ENCODE peak calls at places on chromosomes 13 and 19, in six cellular contexts. K is heart right ventricle, G is fibroblast of lung, L is cardiac fibroblast, Q is spleen, D is body of pancreas. P is an unnamed sample.

GRCh38 chr19:13079542-13079986 is 23.1 kb downstream of the LYL1 start:
- DNase-seq in K (peak; percentile 71), G (peak; percentile 63), L (no peak), Q (no peak), D (no peak), P (peak; percentile 84)

GRCh38 chr19:47120461-47120860 is 6.9 kb upstream of the ZC3H4 start:
- DNase-seq in K (no peak), G (no peak), L (no peak), Q (no peak), D (no peak), P (no peak)

GRCh38 chr19:45568732-45569131 is 15.9 kb downstream of the OPA3 start:
- DNase-seq in K (no peak), G (peak; percentile 79), L (peak; percentile 84), Q (no peak), D (no peak), P (peak; percentile 78)

GRCh38 chr19:30423481-30423880 is 51.3 kb downstream of the ZNF536 start:
- DNase-seq in K (peak; percentile 43), G (no peak), L (no peak), Q (no peak), D (no peak), P (no peak)

GRCh38 chr19:44602071-44602470 is 11.3 kb upstream of the IGSF23 start:
- DNase-seq in K (no peak), G (no peak), L (no peak), Q (no peak), D (peak; percentile 52), P (no peak)

GRCh38 chr13:80931766-80932165 is 590.8 kb upstream of the SPRY2 start:
- DNase-seq in K (no peak), G (peak; percentile 5), L (peak; percentile 40), Q (no peak), D (no peak), P (peak; percentile 11)

GRCh38 chr19:7226749-7227148 is 67.5 kb downstream of the INSR start:
- DNase-seq in K (no peak), G (no peak), L (no peak), Q (no peak), D (no peak), P (peak; percentile 77)

GRCh38 chr19:34994286-34994642 is 5.9 kb upstream of the GRAMD1A start:
- DNase-seq in K (no peak), G (no peak), L (no peak), Q (peak; percentile 71), D (no peak), P (no peak)

GRCh38 chr13:94154362-94154761 is 325.1 kb downstream of the DCT start:
- DNase-seq in K (no peak), G (peak; percentile 73), L (peak; percentile 14), Q (no peak), D (peak; percentile 44), P (peak; percentile 94)

GRCh38 chr19:10602330-10603083 is 15.4 kb upstream of the AP1M2 start:
- DNase-seq in K (peak; percentile 91), G (peak; percentile 61), L (peak; percentile 71), Q (peak; percentile 96), D (peak; percentile 81), P (peak; percentile 57)

GRCh38 chr19:38385804-38386257 is 2.0 kb downstream of the GGN start:
- DNase-seq in K (no peak), G (no peak), L (no peak), Q (no peak), D (no peak), P (no peak)

GRCh38 chr13:62207388-62207787 is 791.7 kb upstream of the PCDH20 start:
- DNase-seq in K (no peak), G (no peak), L (no peak), Q (no peak), D (no peak), P (no peak)

GRCh38 chr13:110320645-110321044 is 13.6 kb downstream of the COL4A2 start:
- DNase-seq in K (no peak), G (no peak), L (no peak), Q (no peak), D (no peak), P (no peak)

GRCh38 chr19:18842166-18842565 is 10.4 kb downstream of the UPF1 start:
- DNase-seq in K (no peak), G (no peak), L (no peak), Q (no peak), D (no peak), P (no peak)

GRCh38 chr19:3234800-3235199 is 10.3 kb downstream of the CELF5 start:
- DNase-seq in K (no peak), G (no peak), L (no peak), Q (no peak), D (no peak), P (no peak)

GRCh38 chr13:112731667-112732616 is 42.1 kb downstream of the ATP11A start:
- DNase-seq in K (no peak), G (no peak), L (no peak), Q (peak; percentile 31), D (no peak), P (no peak)

GRCh38 chr13:77521194-77521593 is 14.3 kb upstream of the SCEL start:
- DNase-seq in K (no peak), G (peak; percentile 59), L (peak; percentile 24), Q (no peak), D (no peak), P (peak; percentile 11)

GRCh38 chr19:5445667-5446066 is 9.6 kb upstream of the ZNRF4 start:
- DNase-seq in K (no peak), G (peak; percentile 43), L (peak; percentile 16), Q (no peak), D (no peak), P (no peak)

GRCh38 chr19:49437231-49437630 is 4.1 kb downstream of the SLC17A7 start:
- DNase-seq in K (no peak), G (no peak), L (no peak), Q (no peak), D (no peak), P (no peak)
- H3K4me3 ChIP-seq in K (no peak overlapping the region), G (no peak overlapping the region), L (no peak overlapping the region), Q (no peak overlapping the region), D (no peak overlapping the region), P (no peak overlapping the region)

GRCh38 chr13:98200211-98200878 is 23.3 kb upstream of the RNF113B start:
- DNase-seq in K (no peak), G (no peak), L (no peak), Q (no peak), D (no peak), P (no peak)

GRCh38 chr13:98203641-98204326 is 26.7 kb upstream of the RNF113B start:
- DNase-seq in K (no peak), G (peak; percentile 69), L (no peak), Q (no peak), D (no peak), P (peak; percentile 28)

GRCh38 chr13:98201178-98201577 is 24.1 kb upstream of the RNF113B start:
- DNase-seq in K (no peak), G (no peak), L (no peak), Q (no peak), D (no peak), P (no peak)

GRCh38 chr13:98204546-98204945 is 27.5 kb upstream of the RNF113B start:
- DNase-seq in K (no peak), G (no peak), L (no peak), Q (no peak), D (no peak), P (no peak)

DNA sequence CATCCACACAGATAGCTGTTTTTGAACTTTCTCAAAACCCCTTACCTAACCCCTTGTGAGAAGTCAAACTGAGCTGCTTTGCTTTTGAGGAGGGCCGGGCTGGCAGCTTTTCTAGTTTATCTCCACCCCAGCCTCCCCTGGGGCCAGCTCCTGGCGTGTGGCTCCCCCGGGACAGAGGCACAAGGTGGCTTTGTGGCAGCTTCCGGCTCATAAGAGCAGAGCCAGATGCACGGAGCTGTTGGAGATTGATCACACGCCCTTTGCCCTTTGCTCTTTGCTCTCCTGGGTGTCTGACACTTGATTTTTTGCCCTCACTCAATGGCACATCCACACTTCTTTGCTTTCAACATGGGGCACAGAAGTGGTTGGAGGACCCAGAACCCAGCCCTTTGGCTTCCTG is 25.0 kb upstream of the RNF113B start:
- DNase-seq in K (peak; percentile 28), G (no peak), L (no peak), Q (no peak), D (no peak), P (no peak)
- TF ChIP-seq CTCF in K (no peak), G (no peak), L (no peak), Q (no peak), D (no peak), P (no peak)

DNA sequence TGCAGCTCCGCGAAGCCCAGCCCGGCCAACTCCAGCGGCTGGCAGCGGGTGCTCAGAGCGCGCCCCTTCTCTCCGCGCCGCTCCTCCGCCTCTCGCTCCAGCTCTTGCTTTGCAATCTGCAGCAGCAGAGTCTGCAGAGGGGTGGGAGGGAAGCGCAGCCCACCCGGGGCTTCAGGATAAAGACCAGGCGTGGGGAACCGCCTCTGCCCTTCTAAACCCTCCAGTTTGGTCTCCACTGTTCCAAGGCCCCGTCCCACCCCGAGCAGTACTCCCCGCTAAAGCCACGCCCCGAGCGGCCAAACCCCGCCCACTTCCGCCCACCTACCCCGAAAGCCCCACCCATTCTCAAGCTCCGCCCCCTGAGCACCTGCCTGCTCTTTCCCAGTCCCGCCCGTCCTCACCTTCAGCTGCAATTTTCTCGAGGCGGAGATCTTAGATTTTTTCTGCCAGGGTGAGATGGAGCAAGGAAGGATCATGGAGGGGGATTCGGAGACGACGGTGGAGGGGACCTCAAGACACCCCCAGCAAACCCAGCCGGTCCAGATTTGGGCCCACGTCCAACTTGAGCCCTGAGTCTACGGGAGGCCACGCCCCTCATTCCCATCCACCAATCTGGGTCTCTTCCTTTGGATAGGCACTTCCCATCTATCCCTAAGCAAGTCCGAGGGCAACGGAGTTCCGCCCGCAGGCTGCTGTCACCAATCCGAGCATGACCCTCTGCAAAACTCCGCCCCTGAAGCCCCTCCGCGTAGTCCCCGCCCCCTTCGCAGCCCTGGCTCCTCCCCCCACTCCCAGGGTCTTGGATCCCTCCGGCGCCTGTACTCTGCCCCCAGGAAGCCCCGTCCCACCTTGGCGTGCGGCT is 1.1 kb downstream of the TNNI3 start:
- DNase-seq in K (peak; percentile 69), G (peak; percentile 25), L (no peak), Q (no peak), D (peak; percentile 46), P (peak; percentile 55)
- H3K4me3 ChIP-seq in K (peak overlapping the region; percentile 71), G (no peak overlapping the region), L (peak overlapping the region; percentile 3), Q (no peak overlapping the region), D (no peak overlapping the region), P (no peak overlapping the region)

DNA sequence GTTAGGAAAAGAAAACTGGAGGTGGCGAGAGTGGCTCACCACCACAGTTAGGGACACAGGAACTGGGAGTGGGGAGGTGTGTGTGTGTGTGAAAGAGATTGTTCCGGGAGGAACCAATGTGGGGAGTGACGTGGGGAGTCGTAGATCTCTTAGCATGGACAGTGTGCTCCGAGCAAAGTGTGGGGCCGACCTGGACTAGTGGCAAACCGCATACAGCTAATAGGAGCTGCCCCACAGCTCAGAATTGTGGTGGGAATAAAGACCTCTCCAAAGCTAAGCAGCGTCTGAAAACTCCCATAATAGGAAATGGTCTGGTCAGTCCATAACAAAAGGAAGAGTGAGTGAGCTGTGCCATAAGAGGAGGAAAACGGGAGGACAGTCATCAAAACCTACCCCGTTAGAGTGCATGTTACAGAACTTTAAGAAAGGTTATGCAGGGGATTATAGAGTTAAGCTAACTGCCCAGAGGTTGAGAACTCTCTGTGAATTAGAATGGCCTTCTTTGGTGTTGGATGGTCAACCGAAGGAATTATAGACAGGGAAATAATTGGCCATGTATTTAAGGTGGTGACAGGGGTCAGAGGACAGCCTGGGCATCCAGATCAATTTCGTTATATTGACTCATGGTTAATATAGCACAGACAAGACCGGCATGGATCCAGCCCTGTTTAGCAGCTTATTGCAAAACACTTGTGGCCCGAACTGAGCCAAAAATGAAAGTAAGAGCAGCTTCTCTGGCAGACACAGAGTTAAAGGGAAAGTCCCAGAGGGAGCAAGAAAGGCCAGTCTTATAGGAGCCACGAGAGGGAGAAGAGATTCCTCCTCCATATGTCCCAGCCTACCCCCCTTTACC is 8.9 kb upstream of the SLC15A1 start:
- DNase-seq in K (no peak), G (peak; percentile 39), L (peak; percentile 81), Q (no peak), D (no peak), P (peak; percentile 70)
- TF ChIP-seq CTCF in K (no peak), G (peak; percentile 19), L (peak; percentile 3), Q (no peak), D (no peak), P (peak; percentile 13)

GRCh38 chr13:35848868-35849644 is 282.1 kb downstream of the DCLK1 start:
- DNase-seq in K (no peak), G (no peak), L (no peak), Q (no peak), D (no peak), P (no peak)
- H3K4me3 ChIP-seq in K (no peak overlapping the region), G (no peak overlapping the region), L (no peak overlapping the region), Q (no peak overlapping the region), D (no peak overlapping the region), P (no peak overlapping the region)

P was measured in fibroblast of the aortic adventitia.